ENCODE peak calls at places on chromosomes 5 and 9, in nine cellular contexts. One of them, this sample, is unnamed.

GRCh38 chr5:1065143-1065750 is 46.6 kb downstream of the SLC12A7 start:
- DNase-seq in CD8-positive, alpha-beta T cell: no peak
- DNase-seq in Jurkat, Clone E6-1: no peak
- DNase-seq in H7: peak; percentile 57
- DNase-seq in spleen: no peak
- DNase-seq in uterus: no peak
- DNase-seq in BE2C: no peak
- DNase-seq in cardiac muscle cell: no peak
- DNase-seq in AG04450: no peak
- DNase-seq in this sample: no peak

GRCh38 chr5:141478321-141478945 is 2.7 kb downstream of the PCDHGC3 start:
- DNase-seq in CD8-positive, alpha-beta T cell: no peak
- DNase-seq in Jurkat, Clone E6-1: no peak
- DNase-seq in H7: peak; percentile 91
- DNase-seq in spleen: no peak
- DNase-seq in uterus: peak; percentile 41
- DNase-seq in BE2C: no peak
- DNase-seq in cardiac muscle cell: no peak
- DNase-seq in AG04450: no peak
- DNase-seq in this sample: no peak

GRCh38 chr5:96699186-96699820 is 37.1 kb downstream of the CAST start:
- DNase-seq in CD8-positive, alpha-beta T cell: no peak
- DNase-seq in Jurkat, Clone E6-1: no peak
- DNase-seq in H7: peak; percentile 74
- DNase-seq in spleen: no peak
- DNase-seq in uterus: no peak
- DNase-seq in BE2C: no peak
- DNase-seq in cardiac muscle cell: peak; percentile 32
- DNase-seq in AG04450: no peak
- DNase-seq in this sample: no peak

GRCh38 chr9:7777776-7778175 is 21.8 kb downstream of the DMAC1 start:
- DNase-seq in CD8-positive, alpha-beta T cell: no peak
- DNase-seq in Jurkat, Clone E6-1: no peak
- DNase-seq in H7: no peak
- DNase-seq in spleen: no peak
- DNase-seq in uterus: no peak
- DNase-seq in BE2C: no peak
- DNase-seq in cardiac muscle cell: no peak
- DNase-seq in AG04450: no peak
- DNase-seq in this sample: no peak

GRCh38 chr5:36689225-36689624 is 82.8 kb downstream of the SLC1A3 start:
- DNase-seq in CD8-positive, alpha-beta T cell: no peak
- DNase-seq in Jurkat, Clone E6-1: no peak
- DNase-seq in H7: peak; percentile 31
- DNase-seq in spleen: no peak
- DNase-seq in uterus: no peak
- DNase-seq in BE2C: no peak
- DNase-seq in cardiac muscle cell: no peak
- DNase-seq in AG04450: no peak
- DNase-seq in this sample: no peak

GRCh38 chr9:91078041-91078441 is 276.4 kb downstream of the SYK start:
- DNase-seq in CD8-positive, alpha-beta T cell: no peak
- DNase-seq in Jurkat, Clone E6-1: no peak
- DNase-seq in H7: no peak
- DNase-seq in spleen: no peak
- DNase-seq in uterus: no peak
- DNase-seq in BE2C: no peak
- DNase-seq in cardiac muscle cell: no peak
- DNase-seq in AG04450: no peak
- DNase-seq in this sample: peak; percentile 44

GRCh38 chr5:178398856-178399722 is 166.5 kb upstream of the PHYKPL start:
- DNase-seq in CD8-positive, alpha-beta T cell: no peak
- DNase-seq in Jurkat, Clone E6-1: no peak
- DNase-seq in H7: peak; percentile 73
- DNase-seq in spleen: no peak
- DNase-seq in uterus: no peak
- DNase-seq in BE2C: no peak
- DNase-seq in cardiac muscle cell: no peak
- DNase-seq in AG04450: no peak
- DNase-seq in this sample: no peak

GRCh38 chr9:121717141-121717749 is 65.8 kb downstream of the DAB2IP start:
- DNase-seq in CD8-positive, alpha-beta T cell: no peak
- DNase-seq in Jurkat, Clone E6-1: no peak
- DNase-seq in H7: no peak
- DNase-seq in spleen: no peak
- DNase-seq in uterus: no peak
- DNase-seq in BE2C: no peak
- DNase-seq in cardiac muscle cell: no peak
- DNase-seq in AG04450: no peak
- DNase-seq in this sample: no peak

GRCh38 chr9:93008457-93008856 is 50.0 kb upstream of the SUSD3 start:
- DNase-seq in CD8-positive, alpha-beta T cell: no peak
- DNase-seq in Jurkat, Clone E6-1: no peak
- DNase-seq in H7: peak; percentile 27
- DNase-seq in spleen: no peak
- DNase-seq in uterus: no peak
- DNase-seq in BE2C: no peak
- DNase-seq in cardiac muscle cell: no peak
- DNase-seq in AG04450: no peak
- DNase-seq in this sample: no peak

GRCh38 chr9:123397975-123398374 is 42.0 kb downstream of the CRB2 start:
- DNase-seq in CD8-positive, alpha-beta T cell: no peak
- DNase-seq in Jurkat, Clone E6-1: no peak
- DNase-seq in H7: no peak
- DNase-seq in spleen: no peak
- DNase-seq in uterus: no peak
- DNase-seq in BE2C: no peak
- DNase-seq in cardiac muscle cell: no peak
- DNase-seq in AG04450: no peak
- DNase-seq in this sample: no peak

GRCh38 chr9:123399803-123400378 is 43.9 kb downstream of the CRB2 start:
- DNase-seq in CD8-positive, alpha-beta T cell: no peak
- DNase-seq in Jurkat, Clone E6-1: no peak
- DNase-seq in H7: peak; percentile 95
- DNase-seq in spleen: no peak
- DNase-seq in uterus: no peak
- DNase-seq in BE2C: peak; percentile 55
- DNase-seq in cardiac muscle cell: no peak
- DNase-seq in AG04450: no peak
- DNase-seq in this sample: no peak

GRCh38 chr9:123401879-123402513 is 46.0 kb downstream of the CRB2 start:
- DNase-seq in CD8-positive, alpha-beta T cell: no peak
- DNase-seq in Jurkat, Clone E6-1: peak; percentile 23
- DNase-seq in H7: peak; percentile 88
- DNase-seq in spleen: no peak
- DNase-seq in uterus: no peak
- DNase-seq in BE2C: peak; percentile 52
- DNase-seq in cardiac muscle cell: peak; percentile 70
- DNase-seq in AG04450: peak; percentile 27
- DNase-seq in this sample: peak; percentile 16

GRCh38 chr9:123402981-123403509 is 47.0 kb downstream of the CRB2 start:
- DNase-seq in CD8-positive, alpha-beta T cell: no peak
- DNase-seq in Jurkat, Clone E6-1: no peak
- DNase-seq in H7: no peak
- DNase-seq in spleen: no peak
- DNase-seq in uterus: no peak
- DNase-seq in BE2C: no peak
- DNase-seq in cardiac muscle cell: no peak
- DNase-seq in AG04450: no peak
- DNase-seq in this sample: no peak

GRCh38 chr9:123400926-123401503 is 45.0 kb downstream of the CRB2 start:
- DNase-seq in CD8-positive, alpha-beta T cell: no peak
- DNase-seq in Jurkat, Clone E6-1: no peak
- DNase-seq in H7: no peak
- DNase-seq in spleen: no peak
- DNase-seq in uterus: no peak
- DNase-seq in BE2C: no peak
- DNase-seq in cardiac muscle cell: no peak
- DNase-seq in AG04450: no peak
- DNase-seq in this sample: no peak
- H3K4me3 ChIP-seq in CD8-positive, alpha-beta T cell: no peak overlapping the region
- H3K4me3 ChIP-seq in Jurkat, Clone E6-1: no peak overlapping the region
- H3K4me3 ChIP-seq in H7: no peak overlapping the region
- H3K4me3 ChIP-seq in spleen: no peak overlapping the region
- H3K4me3 ChIP-seq in uterus: no peak overlapping the region
- H3K4me3 ChIP-seq in BE2C: no peak overlapping the region
- H3K4me3 ChIP-seq in cardiac muscle cell: no peak overlapping the region
- H3K4me3 ChIP-seq in AG04450: no peak overlapping the region
- H3K4me3 ChIP-seq in this sample: no peak overlapping the region

GRCh38 chr5:149408252-149409099 is 29.4 kb upstream of the IL17B start:
- DNase-seq in CD8-positive, alpha-beta T cell: no peak
- DNase-seq in Jurkat, Clone E6-1: no peak
- DNase-seq in H7: no peak
- DNase-seq in spleen: no peak
- DNase-seq in uterus: no peak
- DNase-seq in BE2C: no peak
- DNase-seq in cardiac muscle cell: no peak
- DNase-seq in AG04450: no peak
- DNase-seq in this sample: no peak

GRCh38 chr5:149410721-149411432 is 31.8 kb upstream of the IL17B start:
- DNase-seq in CD8-positive, alpha-beta T cell: no peak
- DNase-seq in Jurkat, Clone E6-1: no peak
- DNase-seq in H7: no peak
- DNase-seq in spleen: no peak
- DNase-seq in uterus: no peak
- DNase-seq in BE2C: no peak
- DNase-seq in cardiac muscle cell: no peak
- DNase-seq in AG04450: no peak
- DNase-seq in this sample: no peak

GRCh38 chr5:149407331-149408251 is 28.5 kb upstream of the IL17B start:
- DNase-seq in CD8-positive, alpha-beta T cell: no peak
- DNase-seq in Jurkat, Clone E6-1: no peak
- DNase-seq in H7: no peak
- DNase-seq in spleen: no peak
- DNase-seq in uterus: no peak
- DNase-seq in BE2C: no peak
- DNase-seq in cardiac muscle cell: no peak
- DNase-seq in AG04450: no peak
- DNase-seq in this sample: no peak

GRCh38 chr5:149410071-149410470 is 31.0 kb upstream of the IL17B start:
- DNase-seq in CD8-positive, alpha-beta T cell: no peak
- DNase-seq in Jurkat, Clone E6-1: no peak
- DNase-seq in H7: no peak
- DNase-seq in spleen: no peak
- DNase-seq in uterus: no peak
- DNase-seq in BE2C: no peak
- DNase-seq in cardiac muscle cell: no peak
- DNase-seq in AG04450: no peak
- DNase-seq in this sample: no peak

GRCh38 chr5:149409268-149409948 is 30.3 kb upstream of the IL17B start:
- DNase-seq in CD8-positive, alpha-beta T cell: no peak
- DNase-seq in Jurkat, Clone E6-1: no peak
- DNase-seq in H7: peak; percentile 65
- DNase-seq in spleen: no peak
- DNase-seq in uterus: no peak
- DNase-seq in BE2C: no peak
- DNase-seq in cardiac muscle cell: no peak
- DNase-seq in AG04450: no peak
- DNase-seq in this sample: no peak
- H3K4me3 ChIP-seq in CD8-positive, alpha-beta T cell: no peak overlapping the region
- H3K4me3 ChIP-seq in Jurkat, Clone E6-1: no peak overlapping the region
- H3K4me3 ChIP-seq in H7: no peak overlapping the region
- H3K4me3 ChIP-seq in spleen: peak overlapping the region; percentile 53
- H3K4me3 ChIP-seq in uterus: peak overlapping the region; percentile 88
- H3K4me3 ChIP-seq in BE2C: no peak overlapping the region
- H3K4me3 ChIP-seq in cardiac muscle cell: no peak overlapping the region
- H3K4me3 ChIP-seq in AG04450: peak overlapping the region; percentile 75
- H3K4me3 ChIP-seq in this sample: peak overlapping the region; percentile 82

GRCh38 chr5:138353550-138353893 is 1.0 kb downstream of the KDM3B start:
- DNase-seq in CD8-positive, alpha-beta T cell: peak; percentile 31
- DNase-seq in Jurkat, Clone E6-1: no peak
- DNase-seq in H7: no peak
- DNase-seq in spleen: no peak
- DNase-seq in uterus: no peak
- DNase-seq in BE2C: no peak
- DNase-seq in cardiac muscle cell: no peak
- DNase-seq in AG04450: no peak
- DNase-seq in this sample: no peak

GRCh38 chr5:138352071-138352721 is at the start of gene KDM3B:
- DNase-seq in CD8-positive, alpha-beta T cell: peak; percentile 95
- DNase-seq in Jurkat, Clone E6-1: peak; percentile 81
- DNase-seq in H7: peak; percentile 99
- DNase-seq in spleen: peak; percentile 98
- DNase-seq in uterus: peak; percentile 73
- DNase-seq in BE2C: peak; percentile 87
- DNase-seq in cardiac muscle cell: peak; percentile 88
- DNase-seq in AG04450: peak; percentile 23
- DNase-seq in this sample: no peak

GRCh38 chr5:138352722-138353549 is 451 bp downstream of the KDM3B start:
- DNase-seq in CD8-positive, alpha-beta T cell: peak; percentile 67
- DNase-seq in Jurkat, Clone E6-1: peak; percentile 23
- DNase-seq in H7: peak; percentile 85
- DNase-seq in spleen: peak; percentile 94
- DNase-seq in uterus: peak; percentile 46
- DNase-seq in BE2C: peak; percentile 54
- DNase-seq in cardiac muscle cell: peak; percentile 67
- DNase-seq in AG04450: no peak
- DNase-seq in this sample: no peak

GRCh38 chr5:138354926-138355378 is 2.5 kb downstream of the KDM3B start:
- DNase-seq in CD8-positive, alpha-beta T cell: peak; percentile 11
- DNase-seq in Jurkat, Clone E6-1: peak; percentile 57
- DNase-seq in H7: peak; percentile 80
- DNase-seq in spleen: no peak
- DNase-seq in uterus: no peak
- DNase-seq in BE2C: peak; percentile 39
- DNase-seq in cardiac muscle cell: peak; percentile 71
- DNase-seq in AG04450: no peak
- DNase-seq in this sample: peak; percentile 79

DNA sequence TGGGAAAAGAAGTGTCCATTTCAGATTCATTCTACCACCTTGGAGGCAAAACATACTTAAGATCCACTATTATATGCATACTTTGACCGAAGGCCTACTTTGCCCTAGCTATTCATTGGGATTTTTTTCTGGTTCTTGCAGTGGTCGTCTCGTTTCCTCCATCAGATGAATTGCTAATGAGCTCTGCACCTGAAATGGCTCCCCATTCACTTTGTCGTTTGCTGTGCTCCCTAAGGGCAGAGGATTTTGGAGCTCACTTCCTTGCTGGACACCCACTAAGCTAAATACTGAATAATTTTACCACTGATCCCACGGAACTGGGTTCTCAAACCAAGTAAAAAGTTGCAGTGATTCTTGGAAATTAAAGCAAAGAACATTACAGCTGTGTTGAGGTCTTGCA is 1.9 kb downstream of the KDM3B start:
- DNase-seq in CD8-positive, alpha-beta T cell: no peak
- DNase-seq in Jurkat, Clone E6-1: no peak
- DNase-seq in H7: no peak
- DNase-seq in spleen: no peak
- DNase-seq in uterus: no peak
- DNase-seq in BE2C: no peak
- DNase-seq in cardiac muscle cell: no peak
- DNase-seq in AG04450: no peak
- DNase-seq in this sample: no peak
- H3K4me3 ChIP-seq in CD8-positive, alpha-beta T cell: peak overlapping the region; percentile 97
- H3K4me3 ChIP-seq in Jurkat, Clone E6-1: peak overlapping the region; percentile 81
- H3K4me3 ChIP-seq in H7: peak overlapping the region; percentile 88
- H3K4me3 ChIP-seq in spleen: peak overlapping the region; percentile 84
- H3K4me3 ChIP-seq in uterus: no peak overlapping the region
- H3K4me3 ChIP-seq in BE2C: peak overlapping the region; percentile 84
- H3K4me3 ChIP-seq in cardiac muscle cell: peak overlapping the region; percentile 81
- H3K4me3 ChIP-seq in AG04450: peak overlapping the region; percentile 81
- H3K4me3 ChIP-seq in this sample: peak overlapping the region; percentile 65

GRCh38 chr5:137696481-137696880 is 39.4 kb downstream of the KLHL3 start:
- DNase-seq in CD8-positive, alpha-beta T cell: no peak
- DNase-seq in Jurkat, Clone E6-1: no peak
- DNase-seq in H7: no peak
- DNase-seq in spleen: no peak
- DNase-seq in uterus: no peak
- DNase-seq in BE2C: no peak
- DNase-seq in cardiac muscle cell: no peak
- DNase-seq in AG04450: no peak
- DNase-seq in this sample: no peak
- H3K4me3 ChIP-seq in CD8-positive, alpha-beta T cell: no peak overlapping the region
- H3K4me3 ChIP-seq in Jurkat, Clone E6-1: no peak overlapping the region
- H3K4me3 ChIP-seq in H7: no peak overlapping the region
- H3K4me3 ChIP-seq in spleen: no peak overlapping the region
- H3K4me3 ChIP-seq in uterus: no peak overlapping the region
- H3K4me3 ChIP-seq in BE2C: no peak overlapping the region
- H3K4me3 ChIP-seq in cardiac muscle cell: no peak overlapping the region
- H3K4me3 ChIP-seq in AG04450: no peak overlapping the region
- H3K4me3 ChIP-seq in this sample: no peak overlapping the region